ENCODE peak calls at places on chromosomes 3 and 15, in five cellular contexts. G is H1, H is HCT116, Q is K562, S is GM12878. C is an unnamed sample.

GRCh38 chr3:98612996-98613517 is 19.6 kb upstream of the CPOX start:
- DNase-seq in G (no peak), S (peak), Q (no peak), H (no peak), C (no peak)

GRCh38 chr3:194364652-194365434 is 4.7 kb downstream of the LRRC15 start:
- DNase-seq in S (no peak), H (no peak), G (no peak), Q (no peak), C (no peak)

GRCh38 chr3:9747267-9747666 is 2.5 kb upstream of the OGG1 start:
- DNase-seq in G (no peak), S (no peak), Q (no peak), H (no peak), C (no peak)

GRCh38 chr3:127473244-127474024 is 117.1 kb downstream of the TPRA1 start:
- DNase-seq in Q (peak), S (no peak), G (peak), H (peak), C (peak)

GRCh38 chr15:89513284-89513683 is 16.9 kb upstream of the RHCG start:
- DNase-seq in S (no peak), Q (no peak), H (no peak), G (no peak), C (no peak)

GRCh38 chr3:37691213-37691830 is 170.4 kb upstream of the CTDSPL start:
- DNase-seq in H (no peak), G (no peak), S (no peak), Q (no peak), C (no peak)

GRCh38 chr3:176479291-176479690 is 718.0 kb downstream of the TBL1XR1 start:
- DNase-seq in S (no peak), Q (no peak), H (no peak), G (no peak), C (no peak)

GRCh38 chr3:185537369-185537970 is 14.9 kb downstream of the LIPH start:
- DNase-seq in S (peak), G (no peak), Q (peak), H (peak), C (peak)

GRCh38 chr3:16329036-16329791 is 64.2 kb downstream of the OXNAD1 start:
- DNase-seq in G (no peak), Q (no peak), S (no peak), H (no peak), C (no peak)

GRCh38 chr3:43105597-43106292 is at the start of gene POMGNT2:
- DNase-seq in G (peak), H (peak), S (peak), Q (peak), C (peak)

GRCh38 chr3:123522666-123523412 is 62.0 kb downstream of the HACD2 start:
- DNase-seq in G (no peak), S (no peak), H (no peak), Q (no peak), C (no peak)

GRCh38 chr3:130539005-130539404 is 22.0 kb downstream of the COL6A6 start:
- DNase-seq in G (peak), H (peak), S (no peak), Q (peak), C (peak)

GRCh38 chr3:102006812-102007485 is 157.6 kb downstream of the NFKBIZ start:
- DNase-seq in S (no peak), H (no peak), Q (no peak), G (no peak), C (no peak)

GRCh38 chr3:42651248-42652091 is 2.0 kb upstream of the ZBTB47 start:
- DNase-seq in Q (no peak), H (no peak), S (no peak), G (peak), C (no peak)

GRCh38 chr3:39146083-39146501 is 7.3 kb downstream of the CSRNP1 start:
- DNase-seq in S (no peak), Q (no peak), G (no peak), H (no peak), C (no peak)

GRCh38 chr3:138049157-138049919 is 39.4 kb downstream of the CLDN18 start:
- DNase-seq in S (no peak), Q (peak), H (no peak), G (no peak), C (no peak)

GRCh38 chr15:101404245-101404644 is 85.3 kb downstream of the PCSK6 start:
- DNase-seq in G (no peak), H (no peak), S (no peak), Q (no peak), C (no peak)

GRCh38 chr15:100890059-100890720 is 10.6 kb downstream of the ALDH1A3 start:
- DNase-seq in S (no peak), Q (no peak), G (no peak), H (no peak), C (no peak)

GRCh38 chr3:170750478-170750830 is 119.5 kb downstream of the RPL22L1 start:
- DNase-seq in Q (no peak), G (no peak), H (no peak), S (no peak), C (no peak)

GRCh38 chr3:170752571-170753155 is 117.3 kb downstream of the RPL22L1 start:
- DNase-seq in S (no peak), Q (no peak), H (no peak), G (no peak), C (no peak)

GRCh38 chr3:170751894-170752283 is 118.1 kb downstream of the RPL22L1 start:
- DNase-seq in G (no peak), Q (no peak), H (no peak), S (no peak), C (no peak)

GRCh38 chr3:170749765-170750477 is 120.1 kb downstream of the RPL22L1 start:
- DNase-seq in S (no peak), G (no peak), H (no peak), Q (no peak), C (no peak)

DNA sequence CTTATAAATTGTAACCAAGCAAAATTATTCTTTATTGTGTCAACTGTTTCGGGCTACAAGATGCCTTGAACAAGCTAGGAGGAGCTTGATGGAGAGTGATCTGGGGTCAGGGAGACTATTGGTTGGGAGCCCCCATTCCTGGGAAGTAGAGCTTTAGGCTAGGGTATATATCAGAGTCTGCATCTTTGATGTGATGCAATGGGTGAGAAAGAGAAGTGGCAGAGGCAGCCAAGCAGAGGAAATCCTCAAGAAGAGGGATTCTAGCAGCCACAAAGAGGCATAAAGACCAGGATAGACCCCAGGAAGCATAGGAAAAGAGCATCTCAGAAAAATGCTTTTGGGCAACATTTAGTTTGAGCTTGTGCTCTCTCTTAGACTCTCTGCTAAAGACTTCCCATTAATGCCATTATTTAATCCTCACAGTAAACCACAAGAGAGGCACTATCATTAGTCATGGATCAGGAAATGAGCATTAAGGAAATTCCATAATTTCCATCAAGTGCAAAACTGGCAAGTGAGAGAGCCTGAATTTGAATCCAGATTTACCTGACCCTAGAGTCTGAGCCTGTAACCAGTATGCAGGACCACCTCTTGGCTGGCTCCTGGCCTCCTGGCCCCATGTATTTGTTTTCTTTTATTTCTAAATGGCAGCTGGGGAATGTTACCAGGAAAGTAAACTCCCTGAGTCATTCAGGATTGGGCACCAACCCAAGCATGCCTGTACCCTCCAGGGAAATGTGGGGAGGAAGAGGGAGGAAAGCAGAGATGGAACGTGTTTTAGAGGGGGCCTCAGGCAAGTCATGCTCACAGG is 118.7 kb downstream of the RPL22L1 start:
- DNase-seq in Q (no peak), S (no peak), H (peak), G (no peak), C (no peak)
- TF ChIP-seq RAD21 in Q (no peak), S (no peak), H (no peak), G (no peak), C (no peak)

DNA sequence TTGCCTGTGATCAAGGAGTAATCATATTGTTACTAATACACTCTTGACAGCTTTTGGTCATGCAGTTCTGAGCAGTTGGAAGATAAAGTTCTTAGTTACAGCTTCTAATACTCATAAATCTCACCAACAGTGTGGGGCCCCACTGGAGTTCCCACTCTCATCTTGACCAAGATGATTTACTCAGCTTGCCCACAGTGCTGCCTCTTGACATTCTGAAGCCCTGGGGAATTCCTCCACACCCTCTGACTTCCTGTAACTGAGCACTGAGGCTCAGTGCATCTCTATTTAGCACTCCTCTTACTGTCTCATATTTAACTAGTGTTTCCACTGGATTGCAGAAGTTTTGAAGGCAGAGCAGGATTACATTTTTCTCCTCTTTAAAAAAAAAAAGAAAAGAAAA is 1.9 kb upstream of the ARL6IP5 start:
- DNase-seq in H (no peak), G (no peak), S (peak), Q (no peak), C (no peak)
- TF ChIP-seq SP1 in H (no peak), G (no peak), S (peak), Q (no peak), C (no peak)

DNA sequence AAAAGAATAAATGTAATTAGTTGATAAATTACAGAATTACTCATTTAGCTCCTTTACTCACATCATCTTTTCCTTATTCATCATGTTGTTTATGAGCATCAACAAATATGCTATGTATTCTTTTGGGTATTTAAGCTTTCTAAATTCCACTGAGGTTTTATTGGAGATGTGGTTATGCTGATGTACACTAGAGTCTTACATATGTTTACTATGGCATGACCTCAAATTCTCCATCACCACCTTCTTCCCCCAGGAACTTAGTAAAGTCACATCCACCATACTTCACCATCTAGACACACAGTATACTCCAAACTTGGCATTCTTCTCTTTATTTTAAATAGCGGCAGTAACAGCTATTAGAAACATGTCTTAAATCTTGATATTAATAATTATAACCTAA is 74.1 kb upstream of the MELTF start:
- DNase-seq in S (no peak), H (no peak), G (no peak), Q (no peak), C (no peak)
- TF ChIP-seq RAD21 in S (no peak), H (no peak), G (no peak), Q (no peak), C (no peak)

GRCh38 chr3:150749218-150749617 is 13.8 kb downstream of the SIAH2 start:
- DNase-seq in Q (no peak), S (no peak), G (no peak), H (no peak), C (no peak)
- TF ChIP-seq SP1 in Q (no peak), S (no peak), G (no peak), H (no peak), C (no peak)

GRCh38 chr15:77851696-77852095 is 219.0 kb upstream of the LINGO1 start:
- DNase-seq in S (no peak), G (no peak), H (no peak), Q (no peak), C (peak)
- TF ChIP-seq RAD21 in S (no peak), G (no peak), H (no peak), Q (no peak), C (no peak)

C was measured in HepG2.